ENCODE peak calls at places on chromosomes 6 and 20, in four cellular contexts. L is neuronal stem cell, B is mesendoderm, J is BE2C. D is an unnamed sample. For H3K4me1, the result is how much of the 10 kb centered on the place peaks cover.

GRCh38 chr6:72621243-72622093 is at the start of gene KCNQ5:
- DNase-seq in L (no peak), B (peak), J (peak), D (peak)

GRCh38 chr6:45477785-45478184 is 100.1 kb upstream of the SUPT3H start:
- DNase-seq in L (no peak), B (no peak), J (no peak), D (no peak)

GRCh38 chr20:1185316-1185741 is 548 bp upstream of the TMEM74B start:
- DNase-seq in L (peak), B (peak), J (no peak), D (no peak)

GRCh38 chr20:57464642-57465211 is 60.2 kb downstream of the CTCFL start:
- DNase-seq in L (no peak), B (no peak), J (peak), D (no peak)

GRCh38 chr20:57585466-57586213 is 24.7 kb downstream of the PCK1 start:
- DNase-seq in L (no peak), B (no peak), J (no peak), D (no peak)

GRCh38 chr6:23414204-23414501 is 711.9 kb upstream of the NRSN1 start:
- DNase-seq in L (no peak), B (peak), J (no peak), D (no peak)

GRCh38 chr6:10742251-10742650 is 5.4 kb upstream of the TMEM14B start:
- DNase-seq in L (no peak), B (no peak), J (no peak), D (no peak)

GRCh38 chr20:4060054-4060795 is 44.9 kb upstream of the RNF24 start:
- DNase-seq in L (no peak), B (no peak), J (no peak), D (no peak)

GRCh38 chr6:56293756-56294155 is 46.4 kb upstream of the COL21A1 start:
- DNase-seq in L (no peak), B (no peak), J (no peak), D (no peak)

GRCh38 chr20:6780414-6780813 is 12.9 kb downstream of the BMP2 start:
- DNase-seq in L (no peak), B (no peak), J (no peak), D (no peak)

GRCh38 chr6:37518116-37518515 is 18.4 kb upstream of the CCDC167 start:
- DNase-seq in L (no peak), B (no peak), J (no peak), D (no peak)

GRCh38 chr6:40907198-40907701 is 131.8 kb downstream of the UNC5CL start:
- DNase-seq in L (no peak), B (no peak), J (peak), D (no peak)

GRCh38 chr20:9677224-9677623 is 161.7 kb downstream of the PAK5 start:
- DNase-seq in L (no peak), B (no peak), J (no peak), D (no peak)

GRCh38 chr6:133837801-133838349 is 51.0 kb upstream of the TCF21 start:
- DNase-seq in L (peak), B (peak), J (peak), D (peak)

GRCh38 chr6:55450007-55450406 is 122.7 kb downstream of the GFRAL start:
- DNase-seq in L (no peak), B (no peak), J (no peak), D (no peak)

GRCh38 chr6:81939774-81940165 is 187.3 kb upstream of the TENT5A start:
- DNase-seq in L (no peak), B (peak), J (no peak), D (no peak)

GRCh38 chr6:133743621-133744020 is 145.3 kb upstream of the TCF21 start:
- DNase-seq in L (no peak), B (no peak), J (no peak), D (no peak)

GRCh38 chr20:25250508-25250907 is 2.6 kb downstream of the PYGB start:
- DNase-seq in L (no peak), B (no peak), J (no peak), D (no peak)

GRCh38 chr20:31523361-31524283 is 9.4 kb downstream of the HM13 start:
- DNase-seq in L (no peak), B (no peak), J (no peak), D (no peak)

GRCh38 chr20:35539756-35540212 is 2.1 kb upstream of the ERGIC3 start:
- DNase-seq in L (peak), B (peak), J (peak), D (no peak)

GRCh38 chr20:4052554-4052953 is 37.2 kb upstream of the RNF24 start:
- DNase-seq in L (no peak), B (no peak), J (no peak), D (no peak)

GRCh38 chr20:38132910-38133501 is 32.1 kb downstream of the TGM2 start:
- DNase-seq in L (no peak), B (no peak), J (no peak), D (no peak)

GRCh38 chr20:51132286-51132810 is 109.4 kb upstream of the KCNG1 start:
- DNase-seq in L (no peak), B (no peak), J (no peak), D (no peak)

GRCh38 chr20:47319517-47320252 is 36.8 kb downstream of the ZMYND8 start:
- DNase-seq in L (no peak), B (peak), J (no peak), D (no peak)

GRCh38 chr20:44093249-44093582 is 93.8 kb downstream of the JPH2 start:
- DNase-seq in L (no peak), B (no peak), J (no peak), D (no peak)

GRCh38 chr20:55579802-55580201 is 425.5 kb downstream of the CBLN4 start:
- DNase-seq in L (no peak), B (no peak), J (no peak), D (no peak)

GRCh38 chr6:12720310-12720709 is 3.7 kb downstream of the PHACTR1 start:
- DNase-seq in L (no peak), B (no peak), J (no peak), D (no peak)

GRCh38 chr20:418858-419365 is 10.8 kb downstream of the RBCK1 start:
- DNase-seq in L (no peak), B (no peak), J (no peak), D (no peak)

GRCh38 chr6:65461121-65461520 is 245.9 kb downstream of the EYS start:
- DNase-seq in L (no peak), B (peak), J (no peak), D (no peak)

DNA sequence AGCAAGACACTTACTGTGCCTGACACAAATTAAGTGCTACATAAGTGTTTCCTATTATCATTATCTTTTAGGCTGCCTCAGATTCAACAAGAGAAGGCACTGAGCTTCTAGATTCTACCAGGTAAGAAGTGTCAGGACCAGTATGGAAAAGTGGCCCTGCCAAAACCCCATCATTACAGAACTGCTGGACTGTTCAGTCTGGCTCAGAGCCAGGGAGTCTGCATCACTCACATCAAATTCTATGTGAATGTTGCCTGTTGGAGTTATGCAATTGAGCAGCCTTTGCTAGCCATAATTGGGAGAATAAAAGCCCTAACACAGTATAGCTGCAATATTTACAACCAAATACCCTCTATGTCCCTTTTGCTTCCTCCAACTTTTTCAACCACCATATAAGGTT is 70.9 kb downstream of the ATG5 start:
- DNase-seq in L (no peak), B (no peak), J (peak), D (no peak)
- H3K4me3 ChIP-seq in L (no peak), B (no peak), J (no peak), D (no peak)

GRCh38 chr20:53960586-53961386 is 109.6 kb downstream of the BCAS1 start:
- DNase-seq in L (no peak), B (no peak), J (no peak), D (no peak)

GRCh38 chr20:53962388-53962787 is 108.0 kb downstream of the BCAS1 start:
- DNase-seq in L (no peak), B (no peak), J (no peak), D (no peak)

GRCh38 chr20:53959849-53960585 is 110.4 kb downstream of the BCAS1 start:
- DNase-seq in L (no peak), B (no peak), J (no peak), D (no peak)

GRCh38 chr20:53963670-53964466 is 106.5 kb downstream of the BCAS1 start:
- DNase-seq in L (no peak), B (no peak), J (no peak), D (no peak)

DNA sequence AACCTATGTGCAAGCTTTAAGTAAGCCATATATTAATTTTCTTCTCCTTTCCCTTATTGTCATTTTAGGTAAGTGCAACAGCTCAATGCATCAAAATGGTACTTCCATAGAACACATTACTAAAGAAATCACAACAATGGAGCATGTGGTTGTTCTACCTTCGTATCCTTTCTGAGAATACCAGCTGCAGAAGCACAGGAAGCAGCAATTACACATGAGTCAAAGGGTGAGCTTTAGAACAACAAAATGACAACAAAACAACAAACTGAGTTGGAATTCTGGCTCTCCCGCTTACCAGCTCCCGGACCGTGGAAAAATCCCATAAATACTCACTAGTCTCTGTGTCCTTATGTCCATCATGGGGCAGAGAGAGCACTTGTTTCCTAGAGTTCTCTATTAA is 108.9 kb downstream of the BCAS1 start:
- DNase-seq in L (no peak), B (no peak), J (no peak), D (no peak)
- H3K4me1 ChIP-seq in L (under half), B (under half), J (under half), D (under half)

GRCh38 chr6:30542404-30542725 is 13.9 kb downstream of the GNL1 start:
- DNase-seq in L (no peak), B (no peak), J (no peak), D (peak)
- H3K4me3 ChIP-seq in L (no peak), B (no peak), J (no peak), D (peak)

GRCh38 chr6:44221961-44222335 is 1.4 kb upstream of the SLC29A1 start:
- DNase-seq in L (no peak), B (no peak), J (no peak), D (no peak)
- H3K4me1 ChIP-seq in L (half or more), B (under half), J (under half), D (under half)

DNA sequence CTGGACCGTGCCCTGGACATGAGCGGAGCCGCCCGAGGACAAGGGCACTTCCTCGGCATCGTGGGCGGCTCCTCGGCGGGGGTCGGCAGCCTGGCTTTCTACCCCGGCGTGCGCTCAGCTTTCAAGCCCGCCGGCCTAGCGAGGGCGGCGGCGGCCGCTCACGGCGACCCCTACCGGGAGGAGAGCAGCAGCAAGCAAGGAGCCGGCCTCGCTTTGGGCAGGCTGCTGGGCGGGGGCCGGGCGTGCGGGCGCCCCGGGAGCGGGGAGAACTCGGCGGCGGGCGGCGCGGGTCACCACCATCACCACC is 6.7 kb downstream of the PRDM13 start:
- DNase-seq in L (peak), B (peak), J (peak), D (no peak)
- H3K4me3 ChIP-seq in L (peak), B (no peak), J (peak), D (peak)

GRCh38 chr6:6660339-6661045 is 72.0 kb downstream of the LY86 start:
- DNase-seq in L (no peak), B (no peak), J (no peak), D (no peak)
- H3K4me1 ChIP-seq in L (under half), B (under half), J (under half), D (under half)

GRCh38 chr6:85449388-85449817 is 480 bp upstream of the NT5E start:
- DNase-seq in L (peak), B (peak), J (peak), D (peak)
- H3K4me3 ChIP-seq in L (peak), B (peak), J (peak), D (peak)

GRCh38 chr6:108667984-108668383 is 107.3 kb downstream of the FOXO3 start:
- DNase-seq in L (no peak), B (peak), J (no peak), D (no peak)
- H3K4me1 ChIP-seq in L (under half), B (under half), J (under half), D (under half)

GRCh38 chr6:28765978-28766351 is 157.8 kb downstream of the TRIM27 start:
- DNase-seq in L (no peak), B (peak), J (no peak), D (no peak)
- H3K4me3 ChIP-seq in L (no peak), B (no peak), J (no peak), D (no peak)

GRCh38 chr6:130933712-130934200 is 106.5 kb downstream of the SMLR1 start:
- DNase-seq in L (no peak), B (peak), J (no peak), D (no peak)
- H3K4me1 ChIP-seq in L (under half), B (under half), J (under half), D (under half)

D was measured in CD8-positive, alpha-beta T cell.